ENCODE peak calls at places on chromosomes 2 and 18, in six cellular contexts. U is AG04450, Q is Panc1, B is BE2C, E is OCI-LY7, N is endodermal cell. C is an unnamed sample.

GRCh38 chr2:64861338-64862000 is 127.7 kb upstream of the SLC1A4 start:
- DNase-seq in U (no peak), N (no peak), B (no peak), E (peak; percentile 28), Q (no peak), C (no peak)

GRCh38 chr2:109127556-109127955 is 1.4 kb upstream of the SH3RF3 start:
- DNase-seq in B (no peak), E (no peak), Q (no peak), U (no peak), N (no peak), C (no peak)

GRCh38 chr18:48003426-48004349 is 73.2 kb upstream of the SMAD2 start:
- DNase-seq in Q (no peak), B (no peak), N (no peak), U (no peak), E (no peak), C (peak; percentile 33)

GRCh38 chr18:36308711-36309435 is 11.4 kb downstream of the FHOD3 start:
- DNase-seq in E (no peak), U (no peak), Q (no peak), N (no peak), B (no peak), C (peak; percentile 46)

GRCh38 chr2:168254158-168254935 is 7.0 kb upstream of the STK39 start:
- DNase-seq in N (no peak), U (no peak), E (no peak), Q (no peak), B (no peak), C (peak; percentile 54)

GRCh38 chr2:177298191-177298590 is 33.7 kb upstream of the NFE2L2 start:
- DNase-seq in U (no peak), B (no peak), Q (no peak), E (no peak), N (no peak), C (no peak)

GRCh38 chr2:101698419-101699190 is 1.1 kb downstream of the MAP4K4 start:
- DNase-seq in E (peak; percentile 50), U (no peak), N (no peak), B (peak; percentile 10), Q (no peak), C (peak; percentile 59)

GRCh38 chr2:20040489-20041172 is 10.8 kb downstream of the LAPTM4A start:
- DNase-seq in N (no peak), Q (peak; percentile 42), U (no peak), E (no peak), B (no peak), C (peak; percentile 83)

GRCh38 chr18:41150316-41150715 is 804.7 kb upstream of the PIK3C3 start:
- DNase-seq in E (no peak), N (no peak), U (no peak), Q (no peak), B (no peak), C (peak; percentile 84)

GRCh38 chr2:38376683-38377500 is at the start of gene ATL2:
- DNase-seq in U (peak; percentile 77), B (peak; percentile 97), E (peak; percentile 96), Q (peak; percentile 43), N (peak; percentile 98), C (peak; percentile 98)
- TF ChIP-seq CTCF in U (peak; percentile 13), B (peak; percentile 11), E (peak; percentile 39), Q (peak; percentile 92), N (peak; percentile 69), C (no peak)

DNA sequence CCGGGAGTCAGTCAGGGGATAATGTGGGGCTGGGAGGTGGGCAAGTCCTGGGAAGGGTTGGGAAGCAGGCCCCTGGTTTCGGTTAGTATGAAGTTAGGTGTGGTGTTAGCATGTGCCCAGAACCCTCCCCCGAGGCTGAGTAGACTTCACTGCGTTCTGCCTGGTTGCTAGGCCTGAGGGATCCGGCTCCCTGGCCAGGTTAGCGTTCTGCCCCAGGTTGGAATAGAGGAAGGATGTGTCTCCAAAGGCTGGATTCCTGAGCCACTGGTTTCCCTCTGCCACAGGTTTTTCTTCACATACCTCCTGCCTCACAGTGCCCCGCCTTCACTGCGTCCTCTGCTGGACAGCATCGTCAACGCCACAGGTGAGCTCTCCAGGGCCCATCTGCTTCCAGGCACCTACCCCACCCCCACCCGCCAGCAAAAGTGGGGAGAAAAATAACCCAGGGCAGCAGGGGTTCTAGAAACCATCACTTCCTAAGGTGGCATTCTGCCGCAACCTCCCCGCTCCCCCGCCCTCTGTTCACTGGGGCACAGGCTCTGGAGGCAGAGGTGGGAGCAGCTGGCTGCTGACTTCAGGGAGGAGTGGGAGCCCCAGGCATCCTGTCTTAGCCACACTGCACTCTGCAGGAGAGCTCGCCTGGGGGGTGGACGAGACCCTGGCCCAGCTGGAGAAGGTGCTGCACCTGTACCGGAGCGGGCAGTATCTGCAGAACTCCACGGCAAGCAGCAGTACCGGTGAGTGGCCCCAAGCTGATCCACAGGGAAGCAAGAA is 7.0 kb downstream of the PKDCC start:
- DNase-seq in B (no peak), Q (no peak), E (no peak), N (peak; percentile 91), U (no peak), C (no peak)
- H3K4me3 ChIP-seq in B (no peak overlapping the region), Q (no peak overlapping the region), E (no peak overlapping the region), N (no peak overlapping the region), U (no peak overlapping the region), C (no peak overlapping the region)

GRCh38 chr2:46331099-46331766 is 34.0 kb downstream of the EPAS1 start:
- DNase-seq in U (no peak), N (no peak), E (no peak), Q (no peak), B (peak; percentile 83), C (peak; percentile 23)
- TF ChIP-seq CTCF in U (no peak), N (no peak), E (no peak), Q (no peak), B (peak; percentile 29), C (no peak)

GRCh38 chr2:37683926-37684780 is 12.7 kb upstream of the CDC42EP3 start:
- DNase-seq in E (no peak), N (no peak), B (no peak), U (no peak), Q (no peak), C (peak; percentile 68)
- H3K4me3 ChIP-seq in E (no peak overlapping the region), N (no peak overlapping the region), B (no peak overlapping the region), U (no peak overlapping the region), Q (no peak overlapping the region), C (no peak overlapping the region)

DNA sequence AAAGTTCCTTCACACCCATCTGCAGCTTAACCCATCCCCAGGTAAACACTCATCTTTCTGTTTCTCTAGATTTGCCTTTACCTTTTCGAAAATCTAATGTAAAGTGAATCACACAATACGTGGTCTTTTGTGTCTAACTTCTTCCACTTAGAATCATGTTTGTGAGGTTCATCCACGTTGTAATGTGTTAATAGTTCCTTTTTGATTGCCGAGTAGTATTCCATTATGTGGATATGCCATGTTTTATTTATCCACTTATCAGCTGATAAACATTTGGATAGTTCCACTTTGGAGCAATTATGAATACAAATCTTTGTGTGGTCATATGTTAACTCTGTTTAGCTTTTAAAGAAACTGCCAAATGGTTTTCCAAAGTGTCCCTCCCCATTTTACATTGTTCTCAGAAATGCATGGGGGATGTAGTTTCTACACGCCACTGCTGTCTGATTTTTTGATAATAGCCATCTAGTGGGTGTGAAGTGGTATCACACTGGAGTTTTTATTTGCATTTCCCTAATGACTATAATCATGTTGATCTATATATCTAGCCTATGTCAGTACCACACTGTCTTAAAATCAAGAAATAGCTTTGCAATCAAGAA is 22.3 kb downstream of the PECR start:
- DNase-seq in E (peak; percentile 10), U (no peak), B (no peak), N (no peak), Q (no peak), C (no peak)
- TF ChIP-seq CTCF in E (peak; percentile 62), U (peak; percentile 24), B (peak; percentile 23), N (peak; percentile 47), Q (no peak), C (peak; percentile 29)

GRCh38 chr2:56337342-56337741 is 153.6 kb downstream of the CCDC85A start:
- DNase-seq in Q (no peak), N (no peak), B (no peak), U (no peak), E (no peak), C (no peak)

GRCh38 chr2:56333812-56334485 is 150.2 kb downstream of the CCDC85A start:
- DNase-seq in Q (no peak), U (no peak), B (no peak), N (no peak), E (no peak), C (no peak)

GRCh38 chr2:56331810-56332209 is 148.0 kb downstream of the CCDC85A start:
- DNase-seq in Q (no peak), N (no peak), B (no peak), U (no peak), E (no peak), C (no peak)

GRCh38 chr2:56338232-56338631 is 154.4 kb downstream of the CCDC85A start:
- DNase-seq in E (no peak), B (no peak), U (no peak), N (no peak), Q (no peak), C (no peak)

GRCh38 chr2:56334622-56335021 is 150.8 kb downstream of the CCDC85A start:
- DNase-seq in N (no peak), U (no peak), E (no peak), B (no peak), Q (no peak), C (peak; percentile 4)
- H3K4me3 ChIP-seq in N (no peak overlapping the region), U (no peak overlapping the region), E (no peak overlapping the region), B (no peak overlapping the region), Q (no peak overlapping the region), C (no peak overlapping the region)

DNA sequence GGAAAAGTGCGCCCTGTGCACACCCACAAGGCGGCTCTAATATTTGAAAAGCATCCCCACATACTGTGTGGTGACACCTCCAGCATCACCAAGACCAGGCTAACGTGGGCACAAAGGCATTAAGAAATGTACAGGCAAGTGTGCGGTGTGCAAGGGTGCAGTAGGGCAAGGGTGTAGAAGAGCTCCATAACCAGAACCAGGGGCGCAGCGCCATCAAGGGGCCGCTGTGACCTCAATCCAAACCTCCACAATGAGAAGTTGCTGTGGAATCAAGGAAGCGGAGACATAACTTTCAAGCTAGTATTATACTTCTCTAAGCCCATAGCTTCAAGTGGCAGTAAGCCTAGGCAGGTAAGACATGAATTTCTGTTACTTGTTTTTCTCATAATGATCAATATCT is 13.0 kb downstream of the L3MBTL4 start:
- DNase-seq in U (no peak), E (no peak), B (no peak), Q (no peak), N (peak; percentile 78), C (no peak)
- TF ChIP-seq CTCF in U (peak; percentile 2), E (peak; percentile 13), B (peak; percentile 2), Q (peak; percentile 39), N (peak; percentile 75), C (no peak)

GRCh38 chr2:209579236-209579749 is 155.4 kb downstream of the MAP2 start:
- DNase-seq in U (no peak), Q (no peak), N (peak; percentile 64), E (no peak), B (peak; percentile 81), C (no peak)
- H3K4me3 ChIP-seq in U (peak overlapping the region; percentile 41), Q (peak overlapping the region; percentile 20), N (no peak overlapping the region), E (no peak overlapping the region), B (peak overlapping the region; percentile 74), C (no peak overlapping the region)

GRCh38 chr2:133431289-133431688 is 137.0 kb downstream of the NCKAP5 start:
- DNase-seq in E (no peak), N (no peak), Q (no peak), B (no peak), U (no peak), C (peak; percentile 81)
- TF ChIP-seq CTCF in E (no peak), N (no peak), Q (no peak), B (no peak), U (no peak), C (no peak)

GRCh38 chr2:187708272-187708671 is 154.0 kb upstream of the TFPI start:
- DNase-seq in N (no peak), Q (no peak), E (no peak), U (no peak), B (no peak), C (no peak)
- H3K4me3 ChIP-seq in N (no peak overlapping the region), Q (no peak overlapping the region), E (no peak overlapping the region), U (no peak overlapping the region), B (no peak overlapping the region), C (no peak overlapping the region)

C was measured in epithelial cell of esophagus.